ENCODE peak calls at places on chromosomes 12 and 14, in eight cellular contexts. B is endothelial cell, K is astrocyte, Q is B cell, M is uterus, O is A549, E is testis, H is Calu3. D is an unnamed sample.

GRCh38 chr12:10213168-10214130 is 772 bp downstream of the GABARAPL1 start:
- DNase-seq in B (peak; percentile 67), K (peak; percentile 91), E (peak; percentile 83), H (peak; percentile 48), Q (peak; percentile 65), O (peak; percentile 73), M (peak; percentile 74), D (peak; percentile 75)

GRCh38 chr14:103879118-103879569 is 31.8 kb upstream of the PPP1R13B start:
- DNase-seq in K (no peak), O (no peak), H (no peak), E (no peak), B (no peak), Q (no peak), M (no peak), D (no peak)

GRCh38 chr14:65927871-65928270 is 515.3 kb downstream of the FUT8 start:
- DNase-seq in H (peak; percentile 6), K (no peak), Q (no peak), O (no peak), B (no peak), E (no peak), M (no peak), D (no peak)

GRCh38 chr12:106118-106561 is 39.6 kb downstream of the IQSEC3 start:
- DNase-seq in B (peak; percentile 39), H (no peak), Q (peak; percentile 68), O (peak; percentile 25), K (no peak), M (no peak), E (no peak), D (peak; percentile 81)

GRCh38 chr12:92063641-92064040 is 82.0 kb downstream of the BTG1 start:
- DNase-seq in H (no peak), E (peak; percentile 31), O (peak; percentile 42), K (peak; percentile 32), Q (no peak), B (no peak), M (no peak), D (no peak)

GRCh38 chr12:89461649-89462612 is 62.7 kb downstream of the GALNT4 start:
- DNase-seq in Q (peak; percentile 38), E (no peak), O (peak; percentile 64), K (peak; percentile 51), M (no peak), H (no peak), B (no peak), D (peak; percentile 34)

GRCh38 chr12:18782827-18783226 is 44.9 kb downstream of the CAPZA3 start:
- DNase-seq in M (no peak), B (no peak), E (no peak), H (no peak), Q (no peak), O (no peak), K (no peak), D (no peak)

GRCh38 chr14:61226015-61226654 is 55.0 kb downstream of the TMEM30B start:
- DNase-seq in K (peak; percentile 96), B (no peak), Q (no peak), H (no peak), E (no peak), M (no peak), O (no peak), D (no peak)

GRCh38 chr12:14834502-14834901 is 8.8 kb downstream of the ART4 start:
- DNase-seq in K (no peak), H (no peak), E (no peak), M (no peak), Q (no peak), O (no peak), B (no peak), D (no peak)

GRCh38 chr12:65339161-65339560 is 60.7 kb downstream of the MSRB3 start:
- DNase-seq in M (no peak), K (no peak), H (no peak), Q (no peak), B (no peak), E (no peak), O (peak; percentile 7), D (no peak)

GRCh38 chr12:24822121-24822899 is 126.6 kb downstream of the BCAT1 start:
- DNase-seq in H (no peak), B (no peak), Q (no peak), M (no peak), O (no peak), E (no peak), K (peak; percentile 93), D (no peak)

GRCh38 chr12:70031046-70031445 is 206.0 kb downstream of the MYRFL start:
- DNase-seq in O (no peak), B (no peak), Q (no peak), E (no peak), K (no peak), H (no peak), M (no peak), D (no peak)

DNA sequence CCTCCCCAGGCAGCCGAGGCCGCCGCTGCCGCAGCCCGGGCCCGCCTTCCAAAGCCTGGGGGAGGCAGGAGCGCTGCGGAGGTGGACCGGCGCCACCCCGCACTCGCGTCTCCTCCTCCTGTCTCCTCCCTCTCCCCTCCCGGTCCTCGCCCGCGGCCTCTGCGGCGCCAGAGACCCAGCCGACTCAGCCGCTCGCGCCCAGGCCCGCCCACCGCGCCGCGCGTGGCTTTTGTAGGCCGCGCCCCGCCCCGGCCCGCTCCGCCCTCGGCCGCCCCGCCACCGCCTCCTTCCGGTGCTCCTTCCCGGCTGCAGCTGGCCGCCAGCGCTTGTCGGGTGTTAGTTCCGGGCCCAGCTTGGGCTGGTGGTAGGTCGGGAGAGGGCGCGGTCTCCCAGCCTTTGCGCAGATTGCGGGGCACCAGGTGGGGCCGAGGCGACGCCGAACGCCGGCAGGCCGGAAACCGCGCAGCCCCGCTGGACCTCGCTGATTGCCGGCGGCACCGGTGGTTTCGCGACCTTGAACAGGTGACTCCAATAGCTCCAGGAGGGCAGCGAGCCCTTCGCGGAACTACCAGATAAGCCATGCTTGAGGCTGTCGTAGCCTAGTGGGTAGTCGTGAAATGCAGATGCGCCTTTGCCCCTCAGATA is at the start of gene CAPRIN2:
- DNase-seq in E (peak; percentile 96), M (peak; percentile 96), H (peak; percentile 97), K (peak; percentile 90), Q (peak; percentile 92), B (peak; percentile 90), O (peak; percentile 97), D (peak; percentile 93)
- TF ChIP-seq CTCF in E (peak; percentile 33), M (peak; percentile 47), H (peak; percentile 43), K (no peak), Q (peak; percentile 29), B (peak; percentile 29), O (peak; percentile 43), D (peak; percentile 55)

GRCh38 chr12:97713972-97714588 is 251.5 kb downstream of the RMST start:
- DNase-seq in H (no peak), K (no peak), E (no peak), Q (no peak), M (no peak), B (no peak), O (no peak), D (no peak)

GRCh38 chr12:97713217-97713616 is 250.6 kb downstream of the RMST start:
- DNase-seq in O (no peak), E (no peak), K (no peak), B (no peak), Q (no peak), M (no peak), H (no peak), D (no peak)

GRCh38 chr12:97711392-97711791 is 248.8 kb downstream of the RMST start:
- DNase-seq in H (no peak), E (no peak), K (no peak), Q (no peak), M (no peak), O (no peak), B (no peak), D (no peak)

DNA sequence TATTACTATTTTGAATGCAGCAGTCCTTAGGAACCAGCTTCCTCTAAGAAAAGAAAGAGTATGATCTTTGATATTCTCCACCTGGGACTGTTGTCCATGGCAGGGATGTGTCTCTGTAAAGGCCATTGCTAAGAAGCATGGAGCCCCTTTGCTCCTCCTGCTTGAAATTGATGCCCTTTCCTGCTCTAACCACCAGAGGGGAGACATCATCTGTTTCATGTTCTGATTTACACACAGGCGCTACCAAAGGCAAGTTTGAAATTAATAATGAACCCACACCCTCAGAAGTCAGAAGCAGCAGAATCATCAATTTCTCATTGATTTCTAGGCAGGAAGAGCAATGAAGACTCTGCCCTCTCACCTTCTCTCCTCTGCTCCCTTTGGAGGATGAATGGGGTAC is 253.8 kb downstream of the RMST start:
- DNase-seq in B (no peak), E (peak; percentile 48), O (peak; percentile 13), Q (no peak), K (no peak), M (no peak), H (peak; percentile 30), D (no peak)
- TF ChIP-seq CTCF in B (peak; percentile 43), E (peak; percentile 6), O (no peak), Q (no peak), K (no peak), M (no peak), H (peak; percentile 56), D (peak; percentile 13)

GRCh38 chr12:85642810-85643209 is 193.4 kb downstream of the RASSF9 start:
- DNase-seq in K (no peak), B (no peak), Q (no peak), M (no peak), E (no peak), O (peak; percentile 37), H (no peak), D (no peak)

GRCh38 chr12:85641796-85642195 is 194.4 kb downstream of the RASSF9 start:
- DNase-seq in M (no peak), B (no peak), O (no peak), K (no peak), Q (no peak), H (no peak), E (no peak), D (no peak)

GRCh38 chr12:85639834-85640233 is 196.4 kb downstream of the RASSF9 start:
- DNase-seq in O (no peak), K (no peak), E (no peak), Q (no peak), M (no peak), H (no peak), B (no peak), D (no peak)

GRCh38 chr12:85644508-85644907 is 191.7 kb downstream of the RASSF9 start:
- DNase-seq in O (no peak), B (no peak), H (no peak), Q (no peak), K (no peak), M (no peak), E (no peak), D (no peak)

DNA sequence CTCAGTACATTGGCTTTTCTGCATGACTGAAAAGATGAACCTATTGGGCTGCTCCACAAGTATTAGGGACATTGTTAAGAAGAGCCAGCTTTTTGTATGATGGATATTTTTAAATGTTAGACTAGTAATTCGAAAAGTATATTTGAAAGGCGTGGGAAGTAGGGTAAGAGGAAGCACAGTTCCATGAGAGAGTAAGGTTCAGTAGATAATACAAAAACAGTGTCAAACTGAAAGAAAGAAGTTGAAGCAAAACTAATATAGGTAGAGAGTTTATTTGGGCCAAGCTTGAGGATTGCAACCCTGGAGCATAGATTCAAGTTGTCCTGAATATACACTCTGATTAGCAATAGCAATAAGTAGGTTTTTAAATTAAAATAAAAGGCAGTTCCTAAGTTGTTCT is 193.9 kb downstream of the RASSF9 start:
- DNase-seq in K (no peak), E (no peak), H (no peak), O (no peak), M (no peak), B (no peak), Q (no peak), D (no peak)
- TF ChIP-seq CTCF in K (no peak), E (no peak), H (no peak), O (no peak), M (no peak), B (no peak), Q (no peak), D (no peak)

DNA sequence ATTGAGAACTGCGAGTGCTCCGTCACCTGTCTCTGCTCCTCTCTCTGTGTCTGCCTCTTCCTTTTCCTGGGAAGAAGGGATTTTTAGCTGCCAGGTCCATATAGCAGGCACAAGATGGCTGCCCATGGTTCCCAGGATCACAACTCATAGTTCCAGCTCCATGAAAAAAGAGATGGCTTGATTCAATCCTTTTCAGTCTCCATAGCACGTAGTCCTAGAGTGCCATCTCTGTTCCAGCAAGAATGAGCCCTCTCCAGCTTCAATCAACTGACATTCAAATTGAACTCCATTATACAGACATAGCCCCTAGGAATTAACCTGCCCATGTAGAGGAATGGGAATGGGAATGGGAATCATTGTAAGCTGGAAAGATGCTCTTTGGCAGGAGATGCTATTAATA is 34.7 kb upstream of the RTRAF start:
- DNase-seq in H (no peak), E (no peak), Q (no peak), B (no peak), O (no peak), K (no peak), M (no peak), D (no peak)
- TF ChIP-seq CTCF in H (no peak), E (no peak), Q (peak; percentile 9), B (no peak), O (no peak), K (no peak), M (no peak), D (no peak)